ENCODE peak calls at places on chromosome 16, in seven cellular contexts. I, Q, R, S, B, T and E are unnamed samples.

GRCh38 chr16:49543315-49543946 is 169.8 kb downstream of the C16orf78 start:
- DNase-seq in I (no peak), Q (no peak), R (no peak), S (no peak), B (no peak), T (no peak), E (no peak)

GRCh38 chr16:86029131-86029741 is 130.3 kb downstream of the IRF8 start:
- DNase-seq in I (peak), Q (peak), R (no peak), S (peak), B (no peak), T (peak), E (no peak)

GRCh38 chr16:81480856-81481821 is 36.5 kb downstream of the CMIP start:
- DNase-seq in I (peak), Q (peak), R (no peak), S (peak), B (no peak), T (peak), E (peak)

GRCh38 chr16:57069053-57069452 is 23.3 kb upstream of the CPNE2 start:
- DNase-seq in I (no peak), Q (no peak), R (no peak), S (no peak), B (no peak), T (no peak), E (no peak)

GRCh38 chr16:20740007-20740883 is 1.4 kb downstream of the THUMPD1 start:
- DNase-seq in I (peak), Q (peak), R (peak), S (peak), B (no peak), T (peak), E (peak)

GRCh38 chr16:85209526-85210121 is 97.4 kb upstream of the CIBAR2 start:
- DNase-seq in I (no peak), Q (no peak), R (no peak), S (no peak), B (peak), T (no peak), E (no peak)

GRCh38 chr16:9340402-9341095 is 249.1 kb downstream of the HAPSTR1 start:
- DNase-seq in I (no peak), Q (no peak), R (no peak), S (no peak), B (no peak), T (no peak), E (no peak)

GRCh38 chr16:25109643-25110042 is 1.9 kb upstream of the LCMT1 start:
- DNase-seq in I (peak), Q (peak), R (peak), S (peak), B (no peak), T (peak), E (no peak)

GRCh38 chr16:67013238-67013822 is 15.6 kb upstream of the CBFB start:
- DNase-seq in I (no peak), Q (no peak), R (no peak), S (no peak), B (no peak), T (no peak), E (no peak)

GRCh38 chr16:12896562-12896961 is 4.8 kb upstream of the SHISA9 start:
- DNase-seq in I (peak), Q (peak), R (peak), S (no peak), B (no peak), T (peak), E (no peak)

GRCh38 chr16:3012828-3013420 is at the start of gene CLDN9:
- DNase-seq in I (no peak), Q (no peak), R (peak), S (peak), B (no peak), T (no peak), E (no peak)

GRCh38 chr16:4404247-4404966 is 12.0 kb downstream of the CORO7 start:
- DNase-seq in I (no peak), Q (peak), R (peak), S (peak), B (peak), T (no peak), E (peak)

GRCh38 chr16:31001507-31002251 is 8.8 kb downstream of the STX1B start:
- DNase-seq in I (no peak), Q (no peak), R (no peak), S (no peak), B (no peak), T (no peak), E (no peak)

GRCh38 chr16:57623251-57624043 is 5.0 kb upstream of the ADGRG1 start:
- DNase-seq in I (peak), Q (peak), R (peak), S (peak), B (peak), T (no peak), E (no peak)

GRCh38 chr16:13795131-13795530 is 124.8 kb upstream of the ERCC4 start:
- DNase-seq in I (no peak), Q (no peak), R (no peak), S (no peak), B (no peak), T (no peak), E (no peak)

GRCh38 chr16:85716016-85716679 is 27.4 kb upstream of the GINS2 start:
- DNase-seq in I (no peak), Q (no peak), R (no peak), S (no peak), B (no peak), T (no peak), E (no peak)

GRCh38 chr16:70770291-70770967 is 30.5 kb downstream of the VAC14 start:
- DNase-seq in I (no peak), Q (no peak), R (peak), S (no peak), B (no peak), T (no peak), E (no peak)

GRCh38 chr16:3819741-3820724 is 60.5 kb downstream of the CREBBP start:
- DNase-seq in I (peak), Q (peak), R (peak), S (peak), B (peak), T (peak), E (no peak)

GRCh38 chr16:50736448-50736847 is 5.4 kb upstream of the CYLD start:
- DNase-seq in I (no peak), Q (no peak), R (no peak), S (no peak), B (no peak), T (no peak), E (no peak)

GRCh38 chr16:47162670-47163420 is 19.1 kb upstream of the NETO2 start:
- DNase-seq in I (peak), Q (no peak), R (no peak), S (no peak), B (no peak), T (no peak), E (no peak)

GRCh38 chr16:56419740-56420548 is 5.4 kb downstream of the AMFR start:
- DNase-seq in I (no peak), Q (no peak), R (no peak), S (peak), B (no peak), T (no peak), E (no peak)

GRCh38 chr16:1573301-1573700 is 38.6 kb downstream of the IFT140 start:
- DNase-seq in I (no peak), Q (no peak), R (no peak), S (no peak), B (no peak), T (no peak), E (no peak)

GRCh38 chr16:17459903-17460521 is 10.7 kb downstream of the XYLT1 start:
- DNase-seq in I (no peak), Q (peak), R (no peak), S (no peak), B (peak), T (no peak), E (no peak)

GRCh38 chr16:88857728-88858339 is 907 bp downstream of the TRAPPC2L start:
- DNase-seq in I (peak), Q (peak), R (peak), S (peak), B (peak), T (peak), E (peak)
- TF ChIP-seq CTCF in I (peak), Q (peak), R (peak), S (peak), B (peak), T (peak), E (peak)

DNA sequence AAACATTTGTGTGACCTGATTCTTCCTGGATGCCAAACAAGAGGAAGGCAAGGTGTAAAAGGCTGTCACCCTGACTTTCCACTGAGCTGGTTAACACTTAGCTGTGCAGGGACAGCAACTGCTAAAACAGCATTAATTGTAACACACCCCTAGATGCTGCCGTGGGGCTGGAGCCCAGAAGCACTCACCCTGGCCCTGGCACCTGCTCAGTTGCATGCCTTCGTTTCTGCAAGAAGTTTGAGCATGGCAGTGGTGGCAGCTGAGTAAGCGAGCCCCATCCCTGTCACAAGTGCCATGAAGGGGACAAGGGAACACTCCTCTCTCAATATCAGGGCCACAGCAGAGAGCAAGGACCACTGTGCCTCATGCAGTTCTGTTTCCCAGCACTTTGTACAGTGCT is 330.2 kb downstream of the TMEM114 start:
- DNase-seq in I (no peak), Q (no peak), R (no peak), S (no peak), B (no peak), T (no peak), E (no peak)
- TF ChIP-seq CTCF in I (no peak), Q (no peak), R (no peak), S (no peak), B (no peak), T (no peak), E (no peak)

GRCh38 chr16:6341993-6342392 is 990.7 kb upstream of the RBFOX1 start:
- DNase-seq in I (no peak), Q (no peak), R (no peak), S (no peak), B (no peak), T (no peak), E (no peak)

GRCh38 chr16:6343157-6343556 is 989.5 kb upstream of the RBFOX1 start:
- DNase-seq in I (no peak), Q (no peak), R (no peak), S (no peak), B (no peak), T (no peak), E (no peak)

GRCh38 chr16:6349725-6350124 is 982.9 kb upstream of the RBFOX1 start:
- DNase-seq in I (no peak), Q (no peak), R (no peak), S (no peak), B (no peak), T (no peak), E (no peak)

DNA sequence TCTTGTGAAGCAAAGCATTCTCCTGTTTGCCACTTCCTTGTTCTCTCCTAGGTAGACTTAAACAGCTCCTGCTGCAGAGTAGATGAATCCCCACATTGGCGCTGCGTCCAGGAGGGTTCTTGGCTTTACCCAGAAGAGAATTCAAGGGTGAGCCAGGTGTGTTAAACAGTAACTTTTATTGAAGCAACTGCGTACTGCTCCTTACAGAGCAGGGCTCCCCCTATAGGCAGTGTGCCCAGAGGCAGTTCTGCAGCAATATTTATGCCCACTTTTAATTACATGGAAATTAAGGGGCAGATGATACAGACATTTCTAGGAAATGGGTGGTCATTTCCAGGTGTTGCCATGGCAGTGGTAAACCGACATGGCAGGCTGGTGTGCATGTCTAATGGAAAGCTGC is 987.6 kb upstream of the RBFOX1 start:
- DNase-seq in I (no peak), Q (no peak), R (no peak), S (peak), B (no peak), T (no peak), E (no peak)
- TF ChIP-seq CTCF in I (no peak), Q (no peak), R (no peak), S (no peak), B (no peak), T (no peak), E (no peak)

DNA sequence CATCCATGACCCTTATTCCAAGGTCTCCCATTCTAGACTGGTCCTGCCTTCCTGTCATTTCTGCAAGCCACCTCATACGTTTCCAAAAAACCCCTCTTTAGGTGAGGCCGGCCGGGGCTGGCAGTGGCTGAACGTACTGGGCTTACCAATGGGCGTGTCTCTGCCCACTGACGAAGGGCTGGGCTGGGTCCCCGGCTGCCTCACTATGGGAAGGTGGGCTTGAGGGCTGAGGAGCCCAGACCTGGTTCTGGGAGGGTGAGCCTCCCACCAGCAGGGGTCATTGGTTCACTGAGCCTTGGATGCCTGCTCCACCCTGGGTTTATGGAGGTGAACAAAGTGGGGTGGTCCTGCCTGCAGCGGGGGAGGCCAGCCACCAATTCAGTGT is 19.9 kb downstream of the KDM8 start:
- DNase-seq in I (no peak), Q (no peak), R (no peak), S (no peak), B (no peak), T (no peak), E (no peak)
- TF ChIP-seq CTCF in I (no peak), Q (no peak), R (no peak), S (no peak), B (no peak), T (no peak), E (no peak)

GRCh38 chr16:75695708-75696107 is 5.6 kb downstream of the DUXB start:
- DNase-seq in I (no peak), Q (peak), R (no peak), S (peak), B (no peak), T (no peak), E (peak)
- TF ChIP-seq CTCF in I (no peak), Q (peak), R (peak), S (no peak), B (no peak), T (peak), E (peak)

GRCh38 chr16:11698271-11698689 is 30.0 kb downstream of the SNN start:
- DNase-seq in I (peak), Q (no peak), R (peak), S (no peak), B (no peak), T (no peak), E (peak)
- TF ChIP-seq CTCF in I (no peak), Q (no peak), R (peak), S (no peak), B (no peak), T (no peak), E (peak)

DNA sequence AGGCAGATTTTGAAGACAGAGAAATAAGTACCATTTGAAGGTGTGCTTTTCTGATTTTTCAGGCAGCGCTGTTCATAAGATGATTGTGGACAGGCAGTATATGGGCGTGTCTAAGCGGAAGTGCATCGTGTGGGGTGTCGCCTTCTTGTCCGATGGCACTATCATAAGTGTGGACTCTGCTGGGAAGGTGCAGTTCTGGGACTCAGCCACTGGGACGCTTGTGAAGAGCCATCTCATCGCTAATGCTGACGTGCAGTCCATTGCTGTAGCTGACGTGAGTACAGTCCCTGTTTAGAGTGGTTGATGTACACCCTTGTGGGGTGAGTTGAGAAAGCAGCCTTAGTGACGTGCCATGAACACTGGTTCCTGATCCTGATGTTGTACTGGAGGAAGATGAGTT is 10.7 kb downstream of the UTP4 start:
- DNase-seq in I (no peak), Q (no peak), R (no peak), S (peak), B (no peak), T (no peak), E (no peak)
- TF ChIP-seq CTCF in I (no peak), Q (no peak), R (peak), S (peak), B (no peak), T (no peak), E (no peak)

DNA sequence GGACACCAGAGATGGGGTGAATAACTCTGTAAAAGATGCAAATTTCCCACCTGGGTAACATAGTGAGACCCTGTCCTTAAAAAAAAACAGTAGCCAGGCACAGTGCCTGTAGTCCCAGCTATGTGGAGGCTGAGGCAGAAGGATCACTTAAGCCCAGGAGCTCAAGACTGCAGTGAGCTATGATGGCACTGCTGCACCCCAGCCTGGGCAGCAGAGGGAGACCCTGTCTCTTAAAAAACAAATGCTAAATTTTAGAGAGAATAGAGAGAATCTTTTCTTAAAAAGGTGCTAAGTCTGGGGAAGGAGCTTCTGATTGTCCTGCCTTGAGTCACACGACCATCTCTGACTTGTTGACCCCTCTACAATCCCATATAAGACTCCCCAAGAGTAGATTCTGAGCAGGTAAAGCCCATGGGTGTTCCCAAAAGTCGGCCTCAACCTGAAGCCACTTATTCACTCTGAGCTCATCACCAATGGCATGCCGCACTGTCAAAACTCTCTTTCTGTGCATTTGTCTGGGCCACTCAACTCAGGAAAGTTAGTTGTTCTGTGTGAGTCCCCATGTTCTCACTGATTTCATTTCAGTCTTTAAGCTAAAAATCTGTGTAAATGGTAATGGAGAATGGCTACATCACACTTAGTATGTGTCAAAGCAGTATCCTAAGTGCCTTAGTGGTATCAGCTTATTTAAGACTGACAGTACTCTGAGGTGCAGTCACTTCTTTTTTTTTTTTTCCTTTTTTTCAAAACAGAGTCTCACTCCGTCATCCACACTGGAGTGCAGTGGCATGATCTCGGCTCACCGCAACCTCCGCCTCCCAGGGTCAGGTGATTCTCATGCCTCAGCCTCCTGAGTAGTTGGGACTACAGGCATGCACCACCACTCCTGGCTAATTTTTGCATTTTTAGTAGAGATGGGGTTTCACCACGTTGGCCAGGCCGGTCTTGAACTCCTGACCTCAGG is 41.6 kb downstream of the PRKCB start:
- DNase-seq in I (no peak), Q (no peak), R (no peak), S (no peak), B (no peak), T (no peak), E (no peak)
- TF ChIP-seq CTCF in I (no peak), Q (no peak), R (no peak), S (no peak), B (no peak), T (no peak), E (peak)

GRCh38 chr16:89386786-89387185 is 103.6 kb downstream of the ANKRD11 start:
- DNase-seq in I (no peak), Q (no peak), R (no peak), S (no peak), B (no peak), T (no peak), E (no peak)
- TF ChIP-seq CTCF in I (no peak), Q (no peak), R (no peak), S (no peak), B (no peak), T (no peak), E (no peak)